ENCODE peak calls at places on chromosomes 1 and 21, in ten cellular contexts. R is bronchial epithelial cell, N is A549, B is esophagus squamous epithelium, T is fibroblast of lung, V is ovary, M is psoas muscle, D is uterus, K is astrocyte of the spinal cord, Q is brain microvascular endothelial cell. Y is an unnamed sample.

GRCh38 chr1:196535727-196536126 is 72.5 kb downstream of the KCNT2 start:
- DNase-seq in N (peak), K (peak), T (peak), R (peak), V (peak), D (no peak), Q (peak), B (no peak), M (no peak), Y (peak)

GRCh38 chr1:68814067-68814466 is 317.2 kb upstream of the DEPDC1 start:
- DNase-seq in T (no peak), M (no peak), N (no peak), R (no peak), B (no peak), K (no peak), V (no peak), D (no peak), Q (no peak), Y (no peak)

GRCh38 chr1:85349224-85349623 is 72.8 kb upstream of the BCL10 start:
- DNase-seq in V (no peak), M (no peak), N (no peak), B (no peak), T (no peak), R (no peak), D (no peak), K (no peak), Q (no peak), Y (no peak)

GRCh38 chr1:94121411-94121821 is 468 bp upstream of the ABCA4 start:
- DNase-seq in T (no peak), K (no peak), R (no peak), N (no peak), V (no peak), M (no peak), D (no peak), Q (no peak), B (no peak), Y (no peak)

GRCh38 chr1:8712413-8713229 is 104.8 kb downstream of the RERE start:
- DNase-seq in M (no peak), R (peak), B (no peak), T (peak), K (peak), V (no peak), Q (peak), D (no peak), N (peak), Y (peak)

GRCh38 chr21:38306833-38307232 is 50.0 kb downstream of the KCNJ15 start:
- DNase-seq in V (no peak), B (no peak), R (peak), Q (peak), M (no peak), T (peak), D (no peak), N (peak), K (peak), Y (peak)

GRCh38 chr1:152926091-152926490 is 17.7 kb downstream of the IVL start:
- DNase-seq in D (no peak), Q (no peak), N (peak), T (peak), B (no peak), K (peak), M (no peak), R (peak), V (no peak), Y (no peak)

GRCh38 chr1:113088972-113089371 is 16.0 kb downstream of the LRIG2 start:
- DNase-seq in Q (no peak), D (no peak), R (no peak), V (no peak), N (no peak), T (no peak), B (no peak), M (no peak), K (no peak), Y (no peak)

GRCh38 chr1:207962716-207963428 is 51.9 kb upstream of the CD34 start:
- DNase-seq in B (no peak), R (peak), K (peak), N (no peak), V (peak), T (peak), Q (no peak), M (peak), D (peak), Y (peak)

GRCh38 chr1:2001773-2002411 is 1.7 kb downstream of the CFAP74 start:
- DNase-seq in M (no peak), K (no peak), B (no peak), D (no peak), T (peak), R (peak), Q (no peak), N (no peak), V (no peak), Y (no peak)

GRCh38 chr1:45994423-45994822 is 138.0 kb downstream of the PIK3R3 start:
- DNase-seq in R (no peak), M (no peak), T (no peak), B (no peak), V (no peak), N (no peak), Q (no peak), K (no peak), D (no peak), Y (no peak)

GRCh38 chr21:29082416-29082815 is 9.0 kb upstream of the CCT8 start:
- DNase-seq in R (no peak), K (no peak), D (no peak), B (no peak), V (no peak), M (no peak), Q (no peak), T (no peak), N (no peak), Y (no peak)

GRCh38 chr1:12159826-12160225 is 7.0 kb upstream of the TNFRSF1B start:
- DNase-seq in R (peak), N (no peak), Q (no peak), T (no peak), V (no peak), M (no peak), K (no peak), D (no peak), B (no peak), Y (no peak)

GRCh38 chr1:92960395-92961130 is 699 bp downstream of the DIPK1A start:
- DNase-seq in R (peak), V (peak), D (peak), K (peak), B (no peak), Q (peak), N (peak), M (peak), T (peak), Y (peak)

GRCh38 chr1:244242446-244242845 is 191.4 kb downstream of the ZBTB18 start:
- DNase-seq in Q (no peak), B (no peak), D (no peak), V (no peak), T (no peak), N (no peak), R (no peak), M (no peak), K (peak), Y (no peak)

GRCh38 chr1:212671342-212672031 is 28.2 kb downstream of the BATF3 start:
- DNase-seq in B (no peak), M (peak), D (peak), K (peak), V (no peak), T (peak), Q (peak), R (peak), N (peak), Y (peak)

GRCh38 chr1:1683104-1683905 is 9.3 kb downstream of the SLC35E2B start:
- DNase-seq in T (no peak), N (no peak), B (no peak), V (no peak), R (no peak), M (no peak), D (no peak), Q (no peak), K (no peak), Y (no peak)

GRCh38 chr1:98077691-98078090 is 156.9 kb upstream of the DPYD start:
- DNase-seq in V (no peak), N (no peak), T (no peak), B (no peak), M (no peak), K (no peak), R (no peak), Q (no peak), D (no peak), Y (no peak)

GRCh38 chr1:246725191-246725590 is 982 bp downstream of the SCCPDH start:
- DNase-seq in D (no peak), Q (no peak), V (no peak), K (no peak), N (no peak), T (no peak), M (no peak), B (no peak), R (no peak), Y (no peak)

GRCh38 chr1:55044617-55045397 is 5.5 kb downstream of the PCSK9 start:
- DNase-seq in M (no peak), K (no peak), B (no peak), Q (no peak), D (no peak), T (no peak), V (no peak), R (no peak), N (no peak), Y (no peak)

GRCh38 chr1:180170569-180170968 is 15.9 kb downstream of the QSOX1 start:
- DNase-seq in B (no peak), M (no peak), N (no peak), D (no peak), K (no peak), T (no peak), R (peak), Q (no peak), V (no peak), Y (no peak)

GRCh38 chr1:93592636-93592949 is 89.0 kb downstream of the BCAR3 start:
- DNase-seq in V (no peak), M (no peak), N (no peak), B (no peak), D (no peak), Q (no peak), R (no peak), K (no peak), T (no peak), Y (no peak)

GRCh38 chr1:97033949-97034348 is 312.4 kb downstream of the PTBP2 start:
- DNase-seq in D (no peak), R (no peak), M (no peak), V (no peak), N (no peak), K (no peak), B (no peak), Q (no peak), T (no peak), Y (no peak)
- TF ChIP-seq CTCF in D (no peak), R (no peak), M (no peak), V (no peak), N (no peak), K (no peak), B (no peak), Q (no peak), T (no peak), Y (no peak)

GRCh38 chr1:204574016-204574855 is 58.0 kb downstream of the MDM4 start:
- DNase-seq in M (no peak), R (no peak), T (no peak), V (no peak), D (no peak), Q (no peak), B (no peak), K (no peak), N (no peak), Y (no peak)

GRCh38 chr1:204575221-204576190 is 59.3 kb downstream of the MDM4 start:
- DNase-seq in R (no peak), T (no peak), D (no peak), B (no peak), K (no peak), N (no peak), V (no peak), Q (no peak), M (no peak), Y (no peak)

GRCh38 chr1:204573563-204573925 is 57.3 kb downstream of the MDM4 start:
- DNase-seq in D (no peak), B (no peak), Q (peak), V (no peak), N (peak), R (peak), T (no peak), M (no peak), K (no peak), Y (no peak)

GRCh38 chr1:204576422-204576821 is 60.2 kb downstream of the MDM4 start:
- DNase-seq in R (no peak), D (no peak), V (no peak), Q (no peak), K (no peak), N (no peak), B (no peak), T (no peak), M (no peak), Y (no peak)

GRCh38 chr1:204574856-204575145 is 58.6 kb downstream of the MDM4 start:
- DNase-seq in D (peak), K (no peak), V (peak), R (no peak), M (no peak), N (no peak), B (no peak), Q (no peak), T (peak), Y (no peak)
- H3K4me3 ChIP-seq in D (no peak), K (no peak), V (no peak), R (no peak), M (no peak), N (no peak), B (no peak), Q (no peak), T (no peak), Y (no peak)

GRCh38 chr1:214660900-214661299 is 57.9 kb downstream of the CENPF start:
- DNase-seq in T (peak), M (peak), K (peak), D (peak), V (peak), N (peak), R (peak), B (no peak), Q (peak), Y (peak)
- TF ChIP-seq CTCF in T (peak), M (peak), K (peak), D (peak), V (no peak), N (peak), R (peak), B (no peak), Q (peak), Y (peak)

GRCh38 chr1:198269352-198269940 is 112.6 kb downstream of the NEK7 start:
- DNase-seq in R (peak), V (no peak), Q (no peak), B (no peak), T (no peak), N (no peak), M (no peak), K (no peak), D (no peak), Y (peak)

GRCh38 chr1:198271467-198271866 is 114.7 kb downstream of the NEK7 start:
- DNase-seq in B (no peak), V (no peak), T (no peak), M (no peak), K (no peak), D (no peak), R (no peak), N (no peak), Q (no peak), Y (no peak)

GRCh38 chr1:198273901-198274300 is 117.1 kb downstream of the NEK7 start:
- DNase-seq in V (no peak), R (no peak), M (no peak), K (no peak), Q (no peak), D (no peak), N (no peak), T (no peak), B (no peak), Y (no peak)

GRCh38 chr1:198270421-198270820 is 113.6 kb downstream of the NEK7 start:
- DNase-seq in B (no peak), R (no peak), N (no peak), K (no peak), T (no peak), Q (no peak), V (no peak), M (no peak), D (no peak), Y (no peak)

DNA sequence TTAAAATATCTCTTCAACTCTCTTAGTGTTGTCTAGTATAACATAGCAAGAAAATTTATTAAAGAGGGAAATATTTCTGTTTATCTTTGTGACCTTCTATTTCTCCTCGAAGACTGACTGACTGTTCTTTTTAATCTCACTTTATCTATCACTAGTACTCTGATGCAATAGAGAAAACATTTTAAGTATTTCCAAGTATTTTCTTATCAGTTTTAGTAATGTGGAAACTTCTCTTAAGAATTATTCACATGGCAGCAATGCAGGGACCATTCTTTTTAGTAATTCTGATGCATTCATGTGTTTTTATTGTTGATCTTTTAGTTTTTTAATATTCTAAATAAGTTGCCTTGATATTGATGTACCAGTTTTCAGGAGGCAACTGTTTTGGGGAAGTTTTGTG is 115.7 kb downstream of the NEK7 start:
- DNase-seq in R (no peak), K (peak), B (no peak), T (no peak), V (no peak), Q (no peak), N (no peak), D (no peak), M (no peak), Y (peak)
- H3K4me3 ChIP-seq in R (no peak), K (no peak), B (no peak), T (no peak), V (no peak), Q (no peak), N (no peak), D (no peak), M (no peak), Y (no peak)

DNA sequence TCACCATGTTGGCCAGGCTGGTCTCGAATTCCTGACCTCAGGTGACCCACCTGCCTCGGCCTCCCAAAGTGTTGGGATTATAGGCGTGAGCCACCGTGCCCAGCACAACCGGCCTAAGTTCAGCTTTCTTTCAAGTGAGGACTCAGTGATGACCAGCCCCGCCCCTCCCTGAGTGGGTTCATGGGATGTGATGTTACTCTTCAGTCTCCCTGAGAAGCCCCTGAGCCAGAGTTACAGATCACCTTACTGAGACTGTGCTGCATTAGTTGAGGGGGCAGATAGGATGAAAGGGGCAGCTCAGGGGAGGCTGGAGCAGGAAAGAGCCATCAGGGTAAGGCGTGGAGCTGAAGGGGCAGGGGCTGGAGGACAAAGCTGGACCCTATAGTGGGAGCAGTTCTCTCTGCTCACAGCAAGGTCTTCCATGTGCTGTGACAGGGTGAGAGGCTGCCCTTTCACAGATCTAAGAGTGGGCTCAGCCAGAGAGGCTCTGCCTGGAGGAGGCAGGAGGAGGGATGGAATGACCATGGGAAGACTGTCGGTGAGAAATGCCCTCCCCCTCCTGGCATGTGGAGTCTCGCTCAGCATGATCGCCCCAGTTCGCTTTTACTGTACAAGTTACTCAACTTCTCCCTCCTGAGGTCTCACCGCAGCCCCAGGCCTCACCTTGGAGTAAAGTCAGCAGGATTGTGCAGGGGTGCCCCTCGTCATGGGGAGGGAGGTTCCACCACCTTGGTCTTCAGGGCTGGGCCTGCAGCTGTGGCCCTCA is 13.4 kb downstream of the SH2D2A start:
- DNase-seq in K (no peak), R (peak), B (no peak), T (no peak), N (no peak), M (no peak), Q (no peak), D (no peak), V (no peak), Y (no peak)
- TF ChIP-seq CTCF in K (no peak), R (no peak), B (no peak), T (no peak), N (no peak), M (no peak), Q (no peak), D (no peak), V (no peak), Y (no peak)

GRCh38 chr1:83131692-83131955 is 867.3 kb downstream of the TTLL7 start:
- DNase-seq in N (no peak), K (no peak), B (no peak), D (no peak), M (no peak), R (peak), T (no peak), Q (no peak), V (no peak), Y (no peak)
- H3K4me3 ChIP-seq in N (no peak), K (no peak), B (no peak), D (no peak), M (no peak), R (no peak), T (no peak), Q (no peak), V (no peak), Y (no peak)

DNA sequence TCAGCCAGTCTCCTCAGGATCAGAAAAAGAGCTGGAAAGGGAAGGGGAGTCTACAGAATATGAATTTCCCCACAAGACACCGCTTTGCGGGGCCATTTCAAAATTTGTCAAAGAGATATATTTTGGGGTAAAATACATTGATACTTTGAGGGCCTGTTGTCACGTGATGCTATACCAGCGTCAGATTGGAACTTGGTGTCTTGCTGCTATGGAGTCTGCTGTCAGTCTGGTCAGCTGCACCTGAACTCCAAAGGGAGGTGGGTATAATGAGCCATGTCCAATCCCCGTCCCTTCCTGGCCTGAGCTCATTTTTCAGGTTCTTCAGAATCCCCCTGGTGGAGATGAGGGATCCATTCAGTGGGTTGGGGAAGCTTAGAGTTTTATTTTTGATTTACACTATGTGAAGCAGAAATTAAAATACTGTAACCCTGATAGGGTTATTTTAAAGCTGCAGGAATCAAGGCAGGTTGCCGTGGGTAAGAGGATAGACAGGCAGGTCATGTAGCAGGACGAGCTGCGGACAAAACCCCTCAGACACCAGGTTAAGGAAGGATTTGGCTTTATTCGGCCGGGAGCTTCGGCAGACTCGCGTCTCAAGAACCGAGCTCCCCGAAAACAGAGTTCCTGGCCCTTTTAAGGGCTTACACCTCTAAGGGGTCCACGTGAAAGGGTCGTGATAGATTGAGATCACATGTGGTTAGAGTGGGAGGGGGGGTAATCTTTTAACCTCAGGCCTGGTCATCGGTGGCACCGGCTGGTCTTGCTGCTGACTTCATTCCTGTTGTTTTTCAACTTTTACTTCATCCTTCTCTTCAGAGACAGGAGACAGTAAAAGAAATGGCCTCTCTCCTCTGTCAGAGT is 2.2 kb upstream of the POFUT2 start:
- DNase-seq in N (peak), T (peak), M (no peak), Q (no peak), R (no peak), K (no peak), V (peak), B (no peak), D (no peak), Y (peak)
- TF ChIP-seq CTCF in N (no peak), T (peak), M (no peak), Q (peak), R (no peak), K (peak), V (no peak), B (no peak), D (no peak), Y (peak)

DNA sequence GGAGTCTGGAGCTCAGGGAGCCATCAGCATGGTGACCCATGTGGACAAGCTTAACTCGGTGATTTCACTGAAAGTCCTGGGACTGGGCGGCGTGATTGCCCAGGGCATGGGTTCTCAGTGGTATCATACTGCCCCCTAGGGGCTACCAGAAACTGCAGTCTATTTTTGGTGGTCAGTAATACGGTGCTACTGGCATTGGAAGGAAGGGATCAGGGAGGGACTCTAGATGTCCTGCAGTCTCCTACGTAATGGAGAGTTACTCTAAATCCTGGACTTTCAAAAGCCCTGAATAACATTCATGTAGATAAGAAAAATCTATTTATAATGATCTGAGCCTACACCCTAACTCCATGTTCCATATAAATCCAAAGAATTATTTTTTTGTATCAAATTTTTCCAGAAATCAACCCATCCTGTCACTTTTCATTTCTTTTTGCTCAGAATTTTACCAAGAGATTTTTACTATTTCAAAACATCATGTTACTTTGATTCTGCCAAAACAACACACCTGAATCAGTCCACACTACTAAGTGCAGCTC is 37.3 kb downstream of the PABPC4 start:
- DNase-seq in Q (peak), B (no peak), R (peak), M (peak), D (peak), N (peak), T (peak), K (peak), V (peak), Y (peak)
- H3K4me3 ChIP-seq in Q (no peak), B (no peak), R (no peak), M (no peak), D (no peak), N (no peak), T (no peak), K (no peak), V (no peak), Y (no peak)

GRCh38 chr1:169733924-169734323 is at the start of gene SELE:
- DNase-seq in V (no peak), K (no peak), Q (no peak), T (no peak), M (no peak), N (no peak), D (no peak), B (no peak), R (no peak), Y (no peak)
- TF ChIP-seq CTCF in V (no peak), K (no peak), Q (no peak), T (no peak), M (no peak), N (no peak), D (no peak), B (no peak), R (no peak), Y (no peak)

Y was measured in cardiac fibroblast.